ENCODE peak calls at places on chromosome 6, in six cellular contexts. V is stomach, U is ovary, J is tibial nerve, I is suprapubic skin, L is HepG2. Q is an unnamed sample.

GRCh38 chr6:73042892-73043291 is 182.4 kb downstream of the KHDC1L start:
- DNase-seq in L (no peak), V (no peak), J (no peak), U (no peak), I (no peak), Q (no peak)

GRCh38 chr6:54299542-54300269 is 8.5 kb upstream of the TINAG start:
- DNase-seq in J (no peak), L (no peak), V (no peak), U (no peak), I (no peak), Q (no peak)

GRCh38 chr6:42443312-42444075 is 8.2 kb downstream of the TRERF1 start:
- DNase-seq in V (no peak), U (no peak), I (no peak), L (no peak), J (no peak), Q (no peak)

GRCh38 chr6:110944681-110945151 is 13.8 kb upstream of the GTF3C6 start:
- DNase-seq in L (peak), I (no peak), U (no peak), V (no peak), J (no peak), Q (peak)

GRCh38 chr6:42296614-42297013 is 79.0 kb upstream of the MRPS10 start:
- DNase-seq in J (no peak), L (no peak), I (no peak), U (no peak), V (no peak), Q (no peak)

GRCh38 chr6:16839780-16840179 is 78.5 kb upstream of the ATXN1 start:
- DNase-seq in I (no peak), V (no peak), U (no peak), L (no peak), J (no peak), Q (no peak)

GRCh38 chr6:21831531-21832291 is 238.2 kb downstream of the SOX4 start:
- DNase-seq in V (no peak), L (no peak), J (no peak), U (no peak), I (no peak), Q (no peak)

GRCh38 chr6:119604124-119604523 is 254.6 kb upstream of the MAN1A1 start:
- DNase-seq in J (no peak), V (no peak), U (no peak), I (no peak), L (no peak), Q (no peak)

GRCh38 chr6:165662671-165663282 is at the start of gene PDE10A:
- DNase-seq in U (peak), J (peak), L (no peak), I (no peak), V (peak), Q (no peak)

GRCh38 chr6:144298167-144298671 is 13.1 kb downstream of the UTRN start:
- DNase-seq in U (no peak), I (no peak), L (no peak), V (no peak), J (no peak), Q (no peak)

GRCh38 chr6:13238017-13238416 is 90.3 kb downstream of the TBC1D7 start:
- DNase-seq in J (no peak), I (no peak), V (no peak), L (no peak), U (no peak), Q (no peak)

GRCh38 chr6:32092760-32093497 is 16.2 kb downstream of the TNXB start:
- DNase-seq in V (no peak), L (no peak), J (no peak), I (no peak), U (peak), Q (no peak)

GRCh38 chr6:75201901-75202672 is 3.8 kb downstream of the COL12A1 start:
- DNase-seq in I (no peak), L (no peak), V (no peak), U (peak), J (peak), Q (no peak)

GRCh38 chr6:100078509-100078908 is 84.5 kb upstream of the MCHR2 start:
- DNase-seq in I (no peak), V (no peak), J (no peak), U (no peak), L (peak), Q (no peak)

GRCh38 chr6:30075094-30075986 is at the start of gene RNF39:
- DNase-seq in I (no peak), U (peak), J (no peak), V (no peak), L (peak), Q (no peak)

GRCh38 chr6:21984551-21984950 is 312.3 kb downstream of the PRL start:
- DNase-seq in U (no peak), V (no peak), J (no peak), L (no peak), I (no peak), Q (no peak)

GRCh38 chr6:53282234-53282633 is 66.5 kb downstream of the ELOVL5 start:
- DNase-seq in J (no peak), V (no peak), U (no peak), I (no peak), L (no peak), Q (no peak)

GRCh38 chr6:127464161-127464880 is 5.1 kb upstream of the KIAA0408 start:
- DNase-seq in V (no peak), L (no peak), J (peak), I (no peak), U (no peak), Q (no peak)

GRCh38 chr6:31556312-31556711 is 8.9 kb downstream of the NFKBIL1 start:
- DNase-seq in J (no peak), L (no peak), U (no peak), V (no peak), I (no peak), Q (no peak)

GRCh38 chr6:75458895-75459294 is 34.7 kb downstream of the FILIP1 start:
- DNase-seq in L (no peak), V (no peak), U (no peak), J (peak), I (no peak), Q (no peak)

GRCh38 chr6:163419413-163420314 is 5.1 kb downstream of the QKI start:
- DNase-seq in L (no peak), V (no peak), I (no peak), J (no peak), U (no peak), Q (no peak)

GRCh38 chr6:115796061-115796460 is 264.6 kb downstream of the FRK start:
- DNase-seq in V (no peak), J (no peak), I (no peak), L (no peak), U (no peak), Q (no peak)

GRCh38 chr6:84625510-84625909 is 138.9 kb downstream of the TBX18 start:
- DNase-seq in I (no peak), J (no peak), L (no peak), U (no peak), V (no peak), Q (no peak)

GRCh38 chr6:165227644-165228329 is 81.6 kb downstream of the C6orf118 start:
- DNase-seq in U (no peak), V (no peak), I (no peak), L (no peak), J (no peak), Q (no peak)

GRCh38 chr6:121436172-121436965 is 923 bp downstream of the GJA1 start:
- DNase-seq in J (no peak), I (no peak), L (no peak), V (no peak), U (peak), Q (no peak)

GRCh38 chr6:141421378-141421777 is 711.3 kb upstream of the GJE1 start:
- DNase-seq in L (no peak), I (no peak), J (no peak), V (no peak), U (no peak), Q (no peak)

GRCh38 chr6:157987788-157988699 is 6.4 kb downstream of the SYNJ2 start:
- DNase-seq in J (no peak), U (no peak), L (no peak), I (no peak), V (no peak), Q (no peak)

GRCh38 chr6:69863766-69864165 is 2.6 kb upstream of the COL19A1 start:
- DNase-seq in J (no peak), V (no peak), U (no peak), I (no peak), L (no peak), Q (no peak)

GRCh38 chr6:154981071-154981373 is 14.1 kb upstream of the TIAM2 start:
- DNase-seq in J (no peak), U (no peak), V (peak), I (no peak), L (peak), Q (peak)

GRCh38 chr6:150006961-150007464 is 18.3 kb downstream of the RAET1L start:
- DNase-seq in J (no peak), U (no peak), I (no peak), L (no peak), V (no peak), Q (no peak)

GRCh38 chr6:150005761-150006651 is 19.3 kb downstream of the RAET1L start:
- DNase-seq in J (no peak), L (no peak), U (no peak), I (no peak), V (no peak), Q (no peak)

GRCh38 chr6:150002710-150003109 is 22.6 kb downstream of the RAET1L start:
- DNase-seq in J (no peak), L (no peak), I (no peak), V (no peak), U (no peak), Q (no peak)

GRCh38 chr6:150004101-150004782 is 21.1 kb downstream of the RAET1L start:
- DNase-seq in J (no peak), I (no peak), L (no peak), U (peak), V (no peak), Q (no peak)

GRCh38 chr6:150004783-150005717 is 20.3 kb downstream of the RAET1L start:
- DNase-seq in I (peak), V (peak), U (peak), L (peak), J (peak), Q (no peak)
- TF ChIP-seq EP300 in I (no peak), V (no peak), U (no peak), L (no peak), J (peak), Q (no peak)

GRCh38 chr6:7546832-7547714 is 5.6 kb downstream of the DSP start:
- DNase-seq in L (no peak), I (no peak), V (no peak), J (no peak), U (no peak), Q (no peak)
- TF ChIP-seq EP300 in L (no peak), I (no peak), V (no peak), J (no peak), U (no peak), Q (no peak)

GRCh38 chr6:130489514-130489913 is 123.7 kb downstream of the TMEM200A start:
- DNase-seq in V (no peak), U (no peak), L (no peak), J (no peak), I (no peak), Q (no peak)

GRCh38 chr6:130482645-130483390 is 117.0 kb downstream of the TMEM200A start:
- DNase-seq in L (no peak), J (no peak), V (no peak), I (no peak), U (no peak), Q (no peak)

DNA sequence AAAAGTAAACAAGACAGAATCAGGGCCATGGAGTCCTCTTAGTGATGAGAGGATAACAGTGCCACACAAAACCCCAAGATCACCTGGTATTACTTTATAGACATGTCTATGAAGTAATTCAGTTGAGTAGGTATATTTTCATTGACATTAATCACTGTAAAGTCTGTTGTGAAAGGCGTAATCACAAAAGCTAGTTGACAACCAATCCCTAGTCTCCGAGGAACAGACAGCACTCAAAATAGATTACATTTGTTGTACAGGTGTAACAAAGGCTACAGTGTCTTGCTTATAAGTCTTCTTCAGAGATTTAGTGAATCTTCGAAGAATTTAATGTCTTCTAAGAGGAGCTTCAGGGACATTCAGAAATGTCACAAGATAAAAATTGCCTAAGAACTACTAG is 120.1 kb downstream of the TMEM200A start:
- DNase-seq in L (no peak), I (no peak), U (no peak), J (no peak), V (no peak), Q (no peak)
- TF ChIP-seq EP300 in L (no peak), I (no peak), U (no peak), J (no peak), V (no peak), Q (no peak)

GRCh38 chr6:138817799-138818198 is 21.9 kb downstream of the ECT2L start:
- DNase-seq in I (no peak), L (no peak), J (no peak), U (no peak), V (peak), Q (no peak)
- TF ChIP-seq EP300 in I (no peak), L (no peak), J (no peak), U (no peak), V (no peak), Q (no peak)

DNA sequence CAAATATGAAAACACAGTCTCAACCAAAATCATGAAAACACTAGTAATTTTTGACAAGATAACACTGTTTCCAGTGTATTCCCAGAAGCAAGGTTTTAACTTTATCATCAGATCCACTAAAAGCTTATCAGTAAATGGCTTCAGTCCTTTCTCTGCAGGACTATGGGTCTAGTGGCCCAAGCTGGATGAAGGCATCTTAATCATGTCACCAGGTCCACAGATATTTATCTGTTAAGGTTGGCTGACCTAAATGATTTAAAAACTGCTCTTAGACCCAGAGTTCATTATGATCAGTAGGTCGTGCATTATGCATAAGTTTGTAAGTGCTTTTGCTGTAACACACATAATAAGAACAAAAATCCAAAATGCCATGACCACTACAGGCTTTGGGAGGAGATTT is 118.0 kb downstream of the MAP3K7 start:
- DNase-seq in J (no peak), L (no peak), I (no peak), U (no peak), V (no peak), Q (no peak)
- TF ChIP-seq EP300 in J (no peak), L (no peak), I (no peak), U (no peak), V (no peak), Q (no peak)

GRCh38 chr6:14889698-14890593 is 355.9 kb upstream of the JARID2 start:
- DNase-seq in L (no peak), I (no peak), U (no peak), V (no peak), J (no peak), Q (no peak)
- TF ChIP-seq EP300 in L (no peak), I (no peak), U (no peak), V (no peak), J (no peak), Q (no peak)

DNA sequence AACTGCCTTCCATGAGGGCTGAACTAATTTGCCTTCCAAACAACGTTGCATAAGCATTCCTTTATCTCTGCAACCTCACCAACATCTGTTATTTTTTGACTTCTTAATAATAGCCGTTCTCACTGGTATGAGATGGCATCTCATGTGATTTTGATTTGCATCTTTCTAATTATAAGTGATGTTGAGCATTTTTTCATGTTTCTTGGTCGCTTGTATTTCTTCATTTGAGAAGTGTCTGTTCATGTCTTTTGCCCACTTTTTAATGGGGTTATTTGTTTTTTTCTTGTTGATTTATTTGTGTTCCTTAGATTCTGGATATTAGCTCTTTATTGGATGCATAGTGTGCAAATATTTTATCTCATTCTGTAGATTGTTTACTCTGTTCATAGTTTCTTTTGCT is 46.4 kb downstream of the TNFAIP3 start:
- DNase-seq in I (no peak), J (no peak), U (no peak), V (no peak), L (no peak), Q (no peak)
- TF ChIP-seq EP300 in I (no peak), J (no peak), U (no peak), V (no peak), L (no peak), Q (no peak)

GRCh38 chr6:46490425-46491200 is 636 bp downstream of the RCAN2 start:
- DNase-seq in L (no peak), U (peak), I (peak), V (peak), J (no peak), Q (no peak)
- TF ChIP-seq EP300 in L (no peak), U (no peak), I (no peak), V (no peak), J (no peak), Q (no peak)

DNA sequence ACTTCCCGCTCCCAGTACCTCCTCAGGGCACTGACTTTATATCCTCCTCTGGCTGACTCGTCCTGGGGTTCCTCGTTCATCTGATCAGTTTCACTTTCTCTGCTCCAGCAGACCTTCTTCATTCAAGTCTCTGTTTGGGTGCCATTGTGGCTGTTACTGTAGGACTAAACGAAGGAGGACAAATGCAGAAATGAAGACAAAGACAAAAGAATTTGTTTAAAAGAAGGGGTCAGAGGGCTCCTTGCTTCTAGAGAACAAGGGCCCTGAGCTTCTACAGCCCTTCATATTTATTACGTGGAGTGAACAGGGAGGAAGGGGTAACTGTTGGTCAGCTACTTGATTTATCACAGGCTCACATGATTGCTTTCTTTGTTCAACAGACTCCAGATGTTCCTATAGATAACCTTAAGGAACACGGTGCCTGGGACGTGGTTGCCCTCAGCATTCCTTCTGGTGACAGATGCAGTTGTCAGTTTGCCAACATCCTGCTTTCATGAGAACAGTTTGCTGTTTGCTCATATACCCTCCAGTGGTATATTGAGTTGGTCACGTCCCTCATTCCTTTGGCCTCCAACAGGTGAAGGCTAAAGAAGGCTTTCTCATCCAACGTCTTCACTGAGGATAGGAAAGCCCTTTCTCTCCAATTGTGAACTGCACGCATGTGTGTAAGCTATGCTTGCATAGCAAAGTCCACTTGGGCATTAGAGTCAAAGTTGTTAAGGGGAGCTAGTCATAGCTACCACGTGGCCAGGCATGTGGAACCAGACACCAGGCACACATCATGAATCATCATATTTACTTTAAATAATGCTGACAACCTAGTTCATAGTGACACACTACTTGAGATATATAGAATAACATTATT is 69.1 kb upstream of the BTN3A2 start:
- DNase-seq in V (peak), I (no peak), L (peak), U (no peak), J (no peak), Q (no peak)
- TF ChIP-seq EP300 in V (no peak), I (no peak), L (no peak), U (no peak), J (no peak), Q (no peak)

Q was measured in GM12878.